ENCODE peak calls at places on chromosomes 16 and 17, in six cellular contexts. One of them, this sample, is unnamed.

GRCh38 chr17:81858967-81859905 is 1.1 kb downstream of the P4HB start:
- DNase-seq in GM23248: peak; percentile 55
- DNase-seq in stomach: no peak
- DNase-seq in SK-N-SH: no peak
- DNase-seq in CD8-positive, alpha-beta memory T cell: no peak
- DNase-seq in IMR-90: no peak
- DNase-seq in this sample: no peak

GRCh38 chr16:80803341-80804060 is 897 bp downstream of the CDYL2 start:
- DNase-seq in GM23248: peak; percentile 61
- DNase-seq in CD8-positive, alpha-beta memory T cell: peak; percentile 39
- DNase-seq in IMR-90: no peak
- DNase-seq in stomach: peak; percentile 45
- DNase-seq in SK-N-SH: peak; percentile 66
- DNase-seq in this sample: no peak

GRCh38 chr16:89350701-89351380 is 133.3 kb downstream of the ZNF778 start:
- DNase-seq in IMR-90: peak; percentile 63
- DNase-seq in SK-N-SH: no peak
- DNase-seq in stomach: no peak
- DNase-seq in GM23248: peak; percentile 46
- DNase-seq in CD8-positive, alpha-beta memory T cell: no peak
- DNase-seq in this sample: no peak

GRCh38 chr16:46918905-46919792 is 35.0 kb downstream of the GPT2 start:
- DNase-seq in SK-N-SH: no peak
- DNase-seq in GM23248: no peak
- DNase-seq in CD8-positive, alpha-beta memory T cell: no peak
- DNase-seq in stomach: peak; percentile 86
- DNase-seq in IMR-90: no peak
- DNase-seq in this sample: no peak

GRCh38 chr17:58269557-58270291 is 11.0 kb downstream of the MPO start:
- DNase-seq in IMR-90: no peak
- DNase-seq in GM23248: no peak
- DNase-seq in SK-N-SH: peak; percentile 13
- DNase-seq in stomach: no peak
- DNase-seq in CD8-positive, alpha-beta memory T cell: no peak
- DNase-seq in this sample: no peak

GRCh38 chr17:19299866-19300265 is 62.7 kb downstream of the B9D1 start:
- DNase-seq in IMR-90: no peak
- DNase-seq in stomach: no peak
- DNase-seq in CD8-positive, alpha-beta memory T cell: no peak
- DNase-seq in SK-N-SH: no peak
- DNase-seq in GM23248: no peak
- DNase-seq in this sample: no peak

GRCh38 chr17:55416000-55416399 is 5.6 kb downstream of the MMD start:
- DNase-seq in CD8-positive, alpha-beta memory T cell: no peak
- DNase-seq in SK-N-SH: no peak
- DNase-seq in stomach: no peak
- DNase-seq in GM23248: no peak
- DNase-seq in IMR-90: no peak
- DNase-seq in this sample: no peak

GRCh38 chr16:89522287-89522686 is 14.1 kb downstream of the SPG7 start:
- DNase-seq in GM23248: no peak
- DNase-seq in SK-N-SH: no peak
- DNase-seq in stomach: no peak
- DNase-seq in IMR-90: no peak
- DNase-seq in CD8-positive, alpha-beta memory T cell: no peak
- DNase-seq in this sample: no peak

GRCh38 chr17:31299624-31300023 is 2.6 kb upstream of the OMG start:
- DNase-seq in CD8-positive, alpha-beta memory T cell: no peak
- DNase-seq in SK-N-SH: no peak
- DNase-seq in IMR-90: no peak
- DNase-seq in GM23248: no peak
- DNase-seq in stomach: no peak
- DNase-seq in this sample: no peak

GRCh38 chr17:83018658-83019193 is 60.7 kb upstream of the METRNL start:
- DNase-seq in IMR-90: no peak
- DNase-seq in CD8-positive, alpha-beta memory T cell: no peak
- DNase-seq in GM23248: no peak
- DNase-seq in SK-N-SH: no peak
- DNase-seq in stomach: no peak
- DNase-seq in this sample: no peak

GRCh38 chr17:81402530-81402941 is 7.3 kb downstream of the BAHCC1 start:
- DNase-seq in IMR-90: no peak
- DNase-seq in CD8-positive, alpha-beta memory T cell: no peak
- DNase-seq in stomach: no peak
- DNase-seq in SK-N-SH: no peak
- DNase-seq in GM23248: no peak
- DNase-seq in this sample: no peak

GRCh38 chr17:7438050-7438614 is 1.2 kb upstream of the FGF11 start:
- DNase-seq in SK-N-SH: no peak
- DNase-seq in IMR-90: no peak
- DNase-seq in stomach: peak; percentile 53
- DNase-seq in CD8-positive, alpha-beta memory T cell: peak; percentile 24
- DNase-seq in GM23248: peak; percentile 40
- DNase-seq in this sample: no peak

DNA sequence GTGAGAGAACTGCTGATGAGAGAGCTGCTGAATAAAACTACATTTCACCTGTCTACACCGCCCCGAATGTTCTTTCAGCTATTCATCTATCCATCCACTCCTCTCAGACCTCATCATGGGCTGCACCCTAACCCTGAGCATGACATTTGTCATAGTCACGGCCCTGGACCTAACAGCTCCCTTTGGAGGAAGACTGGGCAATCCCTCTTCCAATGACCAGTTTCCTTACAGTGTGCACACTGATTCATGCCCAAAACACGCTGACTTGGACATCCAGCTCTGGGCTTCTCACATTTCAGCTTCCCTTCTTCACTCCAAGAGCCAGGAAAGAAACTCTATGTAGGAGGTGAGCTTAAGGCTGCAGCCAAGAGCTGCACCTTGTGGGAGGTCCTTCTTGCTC is 41.8 kb upstream of the ARL4D start:
- DNase-seq in stomach: no peak
- DNase-seq in IMR-90: peak; percentile 96
- DNase-seq in GM23248: peak; percentile 93
- DNase-seq in CD8-positive, alpha-beta memory T cell: no peak
- DNase-seq in SK-N-SH: no peak
- DNase-seq in this sample: peak; percentile 57
- H3K27ac ChIP-seq in stomach: no peak overlapping the region
- H3K27ac ChIP-seq in IMR-90: peak overlapping the region; percentile 5
- H3K27ac ChIP-seq in GM23248: peak overlapping the region; percentile 45
- H3K27ac ChIP-seq in CD8-positive, alpha-beta memory T cell: no peak overlapping the region
- H3K27ac ChIP-seq in SK-N-SH: peak overlapping the region; percentile 49
- H3K27ac ChIP-seq in this sample: peak overlapping the region; percentile 70

GRCh38 chr16:84599528-84600202 is 18.2 kb downstream of the COTL1 start:
- DNase-seq in SK-N-SH: peak; percentile 65
- DNase-seq in GM23248: peak; percentile 87
- DNase-seq in IMR-90: peak; percentile 85
- DNase-seq in stomach: peak; percentile 51
- DNase-seq in CD8-positive, alpha-beta memory T cell: no peak
- DNase-seq in this sample: no peak
- H3K27ac ChIP-seq in SK-N-SH: peak overlapping the region; percentile 94
- H3K27ac ChIP-seq in GM23248: peak overlapping the region; percentile 89
- H3K27ac ChIP-seq in IMR-90: peak overlapping the region; percentile 87
- H3K27ac ChIP-seq in stomach: peak overlapping the region; percentile 81
- H3K27ac ChIP-seq in CD8-positive, alpha-beta memory T cell: peak overlapping the region; percentile 86
- H3K27ac ChIP-seq in this sample: no peak overlapping the region

GRCh38 chr16:11503566-11503965 is 83.2 kb downstream of the LITAF start:
- DNase-seq in IMR-90: no peak
- DNase-seq in CD8-positive, alpha-beta memory T cell: no peak
- DNase-seq in GM23248: no peak
- DNase-seq in stomach: no peak
- DNase-seq in SK-N-SH: no peak
- DNase-seq in this sample: no peak
- H3K27ac ChIP-seq in IMR-90: no peak overlapping the region
- H3K27ac ChIP-seq in CD8-positive, alpha-beta memory T cell: no peak overlapping the region
- H3K27ac ChIP-seq in GM23248: no peak overlapping the region
- H3K27ac ChIP-seq in stomach: no peak overlapping the region
- H3K27ac ChIP-seq in SK-N-SH: no peak overlapping the region
- H3K27ac ChIP-seq in this sample: no peak overlapping the region

DNA sequence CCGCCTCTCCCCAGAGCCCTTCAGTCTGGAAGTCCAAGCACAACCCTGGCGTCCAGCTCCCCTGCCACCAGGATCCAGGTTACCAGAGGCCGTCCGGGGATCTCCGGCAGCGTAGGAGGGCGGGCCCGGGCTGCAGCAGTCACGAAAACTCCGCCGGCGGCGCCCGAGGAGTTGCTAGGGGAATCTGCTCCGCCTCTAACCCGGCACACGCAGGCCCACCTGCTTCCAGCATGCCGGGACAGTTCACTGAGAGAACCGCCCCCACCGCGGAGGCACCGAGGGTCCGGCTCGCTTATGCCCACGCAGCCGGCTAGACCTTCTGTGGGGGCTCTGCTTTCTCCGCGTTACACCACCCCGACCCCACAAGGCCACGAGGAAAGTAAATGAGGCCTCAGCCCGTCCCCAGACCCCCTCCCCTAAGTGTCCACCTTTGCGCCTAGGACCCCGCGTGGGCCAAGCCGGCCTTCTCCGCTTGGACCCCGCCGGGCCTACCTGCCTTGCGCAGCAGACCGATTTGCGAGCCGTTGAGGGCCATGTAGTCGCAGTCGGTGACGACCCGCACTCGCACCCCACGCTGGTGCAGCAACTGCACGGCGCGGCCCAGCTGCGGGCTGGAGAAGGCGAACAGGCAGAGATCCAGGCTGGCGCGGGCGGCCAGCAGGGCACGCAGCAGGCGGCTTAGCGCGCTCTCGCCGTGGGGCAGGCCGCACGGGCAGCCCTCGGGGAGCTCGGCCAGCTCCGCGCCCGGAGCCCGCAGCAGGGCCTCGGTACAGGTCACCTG is 575 bp downstream of the PLD6 start:
- DNase-seq in IMR-90: peak; percentile 21
- DNase-seq in SK-N-SH: peak; percentile 80
- DNase-seq in stomach: peak; percentile 73
- DNase-seq in GM23248: peak; percentile 88
- DNase-seq in CD8-positive, alpha-beta memory T cell: peak; percentile 42
- DNase-seq in this sample: no peak
- H3K27ac ChIP-seq in IMR-90: no peak overlapping the region
- H3K27ac ChIP-seq in SK-N-SH: no peak overlapping the region
- H3K27ac ChIP-seq in stomach: peak overlapping the region; percentile 95
- H3K27ac ChIP-seq in GM23248: peak overlapping the region; percentile 44
- H3K27ac ChIP-seq in CD8-positive, alpha-beta memory T cell: peak overlapping the region; percentile 57
- H3K27ac ChIP-seq in this sample: no peak overlapping the region

DNA sequence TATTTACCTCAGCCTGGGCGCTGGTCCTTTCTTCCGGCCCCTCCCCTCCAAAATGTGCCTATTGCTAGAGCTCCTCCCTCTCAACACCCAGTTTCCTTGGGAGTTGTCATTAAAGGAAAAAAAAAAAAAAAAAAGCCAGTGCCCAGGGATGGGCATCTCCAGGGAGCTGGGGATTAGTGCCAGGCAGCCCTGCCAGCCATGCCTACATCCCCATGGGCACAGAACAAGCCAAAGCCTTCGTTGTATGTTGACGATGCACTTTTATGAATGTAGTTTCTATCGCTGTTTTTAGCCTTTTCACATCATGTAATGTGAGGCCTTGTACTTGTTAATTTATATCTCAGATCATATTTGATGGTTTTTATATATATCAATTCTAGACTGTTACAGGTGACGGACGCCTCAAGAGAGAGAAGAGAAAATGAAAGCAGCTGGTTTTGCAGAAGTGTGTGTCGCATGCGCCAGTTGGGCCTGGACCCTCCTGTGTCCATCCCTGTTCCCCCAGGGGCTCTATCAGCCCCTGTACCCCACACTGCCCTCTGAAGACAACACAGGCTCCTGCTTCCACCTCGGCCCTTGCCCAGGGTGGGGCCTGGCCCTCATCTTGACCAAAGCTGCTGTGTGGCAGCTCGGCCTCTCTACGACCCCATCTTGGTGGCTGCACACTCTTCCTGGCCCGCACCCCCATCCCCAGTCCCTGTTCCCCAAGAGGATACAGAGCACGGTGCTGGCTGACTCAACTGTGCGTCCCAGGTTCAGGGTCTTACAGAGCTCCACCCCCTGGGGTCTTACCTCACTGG is 4.8 kb downstream of the LIMD2 start:
- DNase-seq in GM23248: no peak
- DNase-seq in stomach: no peak
- DNase-seq in CD8-positive, alpha-beta memory T cell: no peak
- DNase-seq in SK-N-SH: no peak
- DNase-seq in IMR-90: no peak
- DNase-seq in this sample: no peak
- H3K27ac ChIP-seq in GM23248: no peak overlapping the region
- H3K27ac ChIP-seq in stomach: peak overlapping the region; percentile 18
- H3K27ac ChIP-seq in CD8-positive, alpha-beta memory T cell: no peak overlapping the region
- H3K27ac ChIP-seq in SK-N-SH: no peak overlapping the region
- H3K27ac ChIP-seq in IMR-90: no peak overlapping the region
- H3K27ac ChIP-seq in this sample: no peak overlapping the region

This sample was measured in epithelial cell of prostate.